ENCODE peak calls at places on chromosomes 7 and 10, in eight cellular contexts. T, K, F, O, D, Q, X and H are unnamed samples.

GRCh38 chr10:132389631-132390454 is 7.2 kb upstream of the PWWP2B start:
- DNase-seq in T (no peak), K (peak), F (no peak), O (no peak), D (no peak), Q (peak), X (peak), H (no peak)

GRCh38 chr7:129433823-129434171 is 435 bp upstream of the STRIP2 start:
- DNase-seq in T (no peak), K (peak), F (no peak), O (no peak), D (no peak), Q (no peak), X (no peak), H (no peak)

GRCh38 chr10:84605802-84606201 is 277.4 kb downstream of the CCSER2 start:
- DNase-seq in T (no peak), K (no peak), F (no peak), O (no peak), D (no peak), Q (no peak), X (no peak), H (no peak)

GRCh38 chr10:10209152-10209551 is 808.5 kb upstream of the CELF2 start:
- DNase-seq in T (no peak), K (no peak), F (no peak), O (no peak), D (no peak), Q (no peak), X (peak), H (peak)

GRCh38 chr10:124511205-124512039 is 49.8 kb downstream of the LHPP start:
- DNase-seq in T (no peak), K (no peak), F (no peak), O (no peak), D (no peak), Q (no peak), X (no peak), H (no peak)

GRCh38 chr7:34354906-34355305 is 303.1 kb upstream of the NPSR1 start:
- DNase-seq in T (no peak), K (no peak), F (no peak), O (no peak), D (no peak), Q (no peak), X (peak), H (no peak)

GRCh38 chr7:99440195-99440594 is 1.5 kb downstream of the CPSF4 start:
- DNase-seq in T (no peak), K (no peak), F (no peak), O (no peak), D (no peak), Q (no peak), X (peak), H (no peak)

GRCh38 chr7:140026935-140027334 is 35.8 kb downstream of the PARP12 start:
- DNase-seq in T (no peak), K (no peak), F (no peak), O (no peak), D (no peak), Q (peak), X (no peak), H (no peak)

GRCh38 chr10:10149899-10150298 is 867.8 kb upstream of the CELF2 start:
- DNase-seq in T (no peak), K (no peak), F (no peak), O (no peak), D (no peak), Q (no peak), X (no peak), H (no peak)

GRCh38 chr10:71475243-71475871 is 78.6 kb downstream of the CDH23 start:
- DNase-seq in T (no peak), K (no peak), F (no peak), O (no peak), D (no peak), Q (no peak), X (no peak), H (no peak)

GRCh38 chr10:110893559-110894179 is 21.9 kb downstream of the PDCD4 start:
- DNase-seq in T (peak), K (peak), F (no peak), O (no peak), D (no peak), Q (no peak), X (peak), H (no peak)

GRCh38 chr10:113305871-113306270 is 247.0 kb upstream of the HABP2 start:
- DNase-seq in T (no peak), K (no peak), F (no peak), O (no peak), D (no peak), Q (no peak), X (peak), H (no peak)

GRCh38 chr10:6918305-6918704 is 338.2 kb upstream of the PRKCQ start:
- DNase-seq in T (no peak), K (no peak), F (no peak), O (peak), D (peak), Q (no peak), X (no peak), H (no peak)

GRCh38 chr10:108204528-108205313 is 1040.2 kb upstream of the SORCS1 start:
- DNase-seq in T (peak), K (no peak), F (no peak), O (no peak), D (no peak), Q (no peak), X (peak), H (no peak)

GRCh38 chr10:126013489-126014281 is 117.3 kb downstream of the FANK1 start:
- DNase-seq in T (peak), K (no peak), F (no peak), O (no peak), D (no peak), Q (no peak), X (peak), H (peak)

GRCh38 chr10:131618587-131619267 is 282.1 kb upstream of the PPP2R2D start:
- DNase-seq in T (no peak), K (no peak), F (no peak), O (no peak), D (no peak), Q (no peak), X (no peak), H (no peak)

GRCh38 chr10:118036281-118036875 is 10.4 kb downstream of the RAB11FIP2 start:
- DNase-seq in T (no peak), K (no peak), F (no peak), O (no peak), D (no peak), Q (no peak), X (peak), H (no peak)

GRCh38 chr10:5873515-5873995 is 16.1 kb downstream of the ANKRD16 start:
- DNase-seq in T (peak), K (peak), F (no peak), O (peak), D (peak), Q (no peak), X (peak), H (no peak)